ENCODE peak calls at places on chromosomes 5 and 9, in ten cellular contexts. X, W, N, P, K, J, T, Q, D and H are unnamed samples.

GRCh38 chr5:95720094-95720793 is 10.9 kb upstream of the RHOBTB3 start:
- DNase-seq in X (peak; percentile 70), W (no peak), N (no peak), P (no peak), K (no peak), J (no peak), T (no peak), Q (no peak), D (no peak), H (no peak)

GRCh38 chr9:70868044-70868443 is 253.4 kb downstream of the TRPM3 start:
- DNase-seq in X (no peak), W (no peak), N (no peak), P (no peak), K (no peak), J (no peak), T (no peak), Q (no peak), D (no peak), H (no peak)

GRCh38 chr5:168055141-168055680 is 236.2 kb upstream of the WWC1 start:
- DNase-seq in X (no peak), W (no peak), N (no peak), P (no peak), K (no peak), J (no peak), T (no peak), Q (no peak), D (no peak), H (no peak)

GRCh38 chr9:128282500-128282899 is 6.4 kb downstream of the SWI5 start:
- DNase-seq in X (peak; percentile 62), W (peak; percentile 11), N (no peak), P (peak; percentile 81), K (no peak), J (peak; percentile 43), T (no peak), Q (no peak), D (no peak), H (no peak)

GRCh38 chr5:143694357-143694756 is 117.6 kb upstream of the HMHB1 start:
- DNase-seq in X (no peak), W (no peak), N (no peak), P (no peak), K (no peak), J (peak; percentile 52), T (no peak), Q (no peak), D (no peak), H (no peak)

GRCh38 chr5:39500656-39501295 is 76.0 kb upstream of the DAB2 start:
- DNase-seq in X (peak; percentile 39), W (peak; percentile 10), N (no peak), P (peak; percentile 59), K (no peak), J (no peak), T (no peak), Q (no peak), D (no peak), H (no peak)

GRCh38 chr5:173291722-173292658 is 36.2 kb downstream of the STC2 start:
- DNase-seq in X (peak; percentile 66), W (no peak), N (peak; percentile 68), P (peak; percentile 23), K (no peak), J (peak; percentile 50), T (no peak), Q (no peak), D (peak; percentile 42), H (no peak)

GRCh38 chr9:110427497-110428104 is 89.9 kb upstream of the TXNDC8 start:
- DNase-seq in X (peak; percentile 32), W (peak; percentile 69), N (peak; percentile 58), P (peak; percentile 41), K (no peak), J (peak; percentile 52), T (no peak), Q (peak; percentile 53), D (peak; percentile 45), H (peak; percentile 76)

GRCh38 chr5:141841781-141842180 is 36.4 kb downstream of the PCDH1 start:
- DNase-seq in X (no peak), W (no peak), N (no peak), P (no peak), K (no peak), J (no peak), T (no peak), Q (peak; percentile 77), D (no peak), H (no peak)

GRCh38 chr5:141843156-141843927 is 34.9 kb downstream of the PCDH1 start:
- DNase-seq in X (peak; percentile 26), W (no peak), N (no peak), P (peak; percentile 34), K (no peak), J (no peak), T (no peak), Q (no peak), D (no peak), H (no peak)

GRCh38 chr5:141846031-141846430 is 32.2 kb downstream of the PCDH1 start:
- DNase-seq in X (peak; percentile 75), W (no peak), N (peak; percentile 41), P (peak; percentile 68), K (no peak), J (peak; percentile 73), T (no peak), Q (no peak), D (no peak), H (peak; percentile 80)

GRCh38 chr5:141845371-141845821 is 32.8 kb downstream of the PCDH1 start:
- DNase-seq in X (no peak), W (no peak), N (peak; percentile 81), P (no peak), K (no peak), J (no peak), T (no peak), Q (no peak), D (no peak), H (no peak)

GRCh38 chr5:141844414-141845097 is 33.7 kb downstream of the PCDH1 start:
- DNase-seq in X (no peak), W (no peak), N (no peak), P (no peak), K (no peak), J (no peak), T (no peak), Q (no peak), D (no peak), H (no peak)
- TF ChIP-seq CTCF in X (no peak), W (no peak), N (no peak), P (no peak), K (no peak), J (no peak), T (no peak), Q (no peak), D (no peak), H (no peak)

GRCh38 chr9:93200989-93201339 is 17.0 kb downstream of the WNK2 start:
- DNase-seq in X (no peak), W (no peak), N (peak; percentile 62), P (no peak), K (no peak), J (no peak), T (no peak), Q (peak; percentile 32), D (no peak), H (peak; percentile 58)

GRCh38 chr9:93197670-93198069 is 13.7 kb downstream of the WNK2 start:
- DNase-seq in X (no peak), W (no peak), N (no peak), P (no peak), K (no peak), J (no peak), T (no peak), Q (peak; percentile 48), D (no peak), H (peak; percentile 15)

GRCh38 chr9:93198117-93198838 is 14.3 kb downstream of the WNK2 start:
- DNase-seq in X (no peak), W (no peak), N (no peak), P (no peak), K (no peak), J (no peak), T (no peak), Q (peak; percentile 32), D (no peak), H (no peak)

GRCh38 chr9:93200449-93200742 is 16.5 kb downstream of the WNK2 start:
- DNase-seq in X (no peak), W (no peak), N (no peak), P (no peak), K (no peak), J (no peak), T (no peak), Q (peak; percentile 30), D (no peak), H (no peak)

GRCh38 chr9:93198839-93199625 is 15.1 kb downstream of the WNK2 start:
- DNase-seq in X (no peak), W (no peak), N (no peak), P (no peak), K (no peak), J (no peak), T (no peak), Q (peak; percentile 34), D (no peak), H (no peak)
- TF ChIP-seq CTCF in X (no peak), W (no peak), N (no peak), P (no peak), K (no peak), J (no peak), T (no peak), Q (no peak), D (no peak), H (no peak)

GRCh38 chr5:127417534-127417933 is 99.9 kb upstream of the PRRC1 start:
- DNase-seq in X (no peak), W (no peak), N (no peak), P (no peak), K (no peak), J (no peak), T (no peak), Q (no peak), D (no peak), H (no peak)

GRCh38 chr5:127416896-127417295 is 100.5 kb upstream of the PRRC1 start:
- DNase-seq in X (no peak), W (no peak), N (no peak), P (no peak), K (no peak), J (no peak), T (no peak), Q (no peak), D (no peak), H (no peak)

GRCh38 chr5:127419858-127420257 is 97.6 kb upstream of the PRRC1 start:
- DNase-seq in X (no peak), W (no peak), N (no peak), P (no peak), K (no peak), J (no peak), T (no peak), Q (no peak), D (no peak), H (no peak)

GRCh38 chr5:127418378-127418777 is 99.1 kb upstream of the PRRC1 start:
- DNase-seq in X (no peak), W (no peak), N (no peak), P (no peak), K (no peak), J (no peak), T (no peak), Q (no peak), D (no peak), H (no peak)

DNA sequence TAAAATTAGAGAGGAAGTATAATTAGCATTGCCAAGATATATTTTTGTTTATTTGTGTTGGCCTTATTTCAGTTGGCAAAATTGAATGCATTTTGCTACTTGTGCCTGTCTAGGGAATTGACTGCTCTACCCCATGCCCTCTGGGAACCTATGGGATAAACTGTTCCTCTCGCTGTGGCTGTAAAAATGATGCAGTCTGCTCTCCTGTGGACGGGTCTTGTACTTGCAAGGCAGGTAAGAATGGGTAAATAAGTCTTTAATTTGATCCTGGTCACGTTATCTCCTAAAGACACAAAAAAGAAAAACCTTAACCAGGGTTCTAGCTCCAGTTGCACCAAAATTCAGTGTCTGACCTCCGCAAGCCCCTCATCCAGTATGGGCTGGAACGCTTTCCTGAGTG is 98.4 kb upstream of the PRRC1 start:
- DNase-seq in X (no peak), W (no peak), N (peak; percentile 32), P (no peak), K (no peak), J (no peak), T (no peak), Q (no peak), D (no peak), H (no peak)
- TF ChIP-seq CTCF in X (no peak), W (no peak), N (peak; percentile 32), P (no peak), K (no peak), J (no peak), T (peak; percentile 12), Q (no peak), D (no peak), H (no peak)

DNA sequence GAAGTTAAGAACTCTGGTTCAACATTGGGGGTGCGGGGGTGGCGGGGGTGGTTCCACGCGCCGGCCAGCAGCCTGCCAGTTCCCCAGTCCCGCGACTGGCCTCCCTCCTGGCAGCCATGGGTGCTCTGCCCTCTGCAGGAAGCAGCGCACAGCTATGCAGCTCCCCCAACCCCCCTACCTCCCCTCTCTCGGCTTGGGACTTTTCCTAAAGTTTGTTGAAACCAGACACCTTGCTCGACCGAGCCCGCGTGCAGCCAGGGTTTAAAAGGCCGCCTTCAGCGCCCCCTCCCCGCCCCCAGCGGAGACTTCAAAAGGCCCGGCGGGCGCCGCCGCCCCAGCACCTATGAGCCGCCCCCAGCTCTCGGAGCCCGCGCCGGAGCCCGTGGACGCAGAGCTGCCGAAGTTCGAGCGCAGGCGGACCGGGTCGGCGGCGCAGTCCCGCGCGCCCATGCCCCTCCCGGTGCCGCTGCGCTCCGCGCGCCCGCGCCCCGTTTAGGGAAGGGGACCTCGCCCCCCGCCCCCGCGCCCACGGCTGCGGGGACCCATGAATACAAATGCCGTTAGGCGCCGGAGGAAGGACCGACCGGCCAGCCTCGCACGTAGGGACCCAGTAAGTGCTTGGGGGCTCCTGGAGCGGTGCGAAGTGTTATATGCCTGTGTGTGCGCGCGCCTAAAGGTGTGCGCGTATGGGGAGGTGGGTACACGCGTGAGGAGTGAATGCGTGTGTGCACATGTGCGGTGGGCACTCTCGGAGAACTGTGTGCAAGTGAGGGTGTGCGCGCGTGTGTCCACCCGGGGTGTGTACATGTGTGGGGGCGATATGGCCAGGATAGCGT is 1.4 kb upstream of the COL27A1 start:
- DNase-seq in X (no peak), W (peak; percentile 44), N (peak; percentile 75), P (peak; percentile 42), K (no peak), J (peak; percentile 42), T (peak; percentile 59), Q (no peak), D (no peak), H (no peak)
- TF ChIP-seq CTCF in X (peak; percentile 37), W (peak; percentile 53), N (peak; percentile 82), P (peak; percentile 45), K (peak; percentile 6), J (peak; percentile 50), T (peak; percentile 57), Q (peak; percentile 23), D (no peak), H (no peak)